ENCODE peak calls at places on chromosome 1, in seven cellular contexts. F, R, N, K, S, W and H are unnamed samples.
A peak's percentile ranks its signal among the peaks of the same experiment; 100 is the strongest.

GRCh38 chr1:30748699-30749401 is 8.7 kb downstream of the LAPTM5 start:
- DNase-seq in W (no peak), R (no peak), S (no peak), F (no peak), N (no peak), K (no peak), H (no peak)

GRCh38 chr1:108119500-108119899 is 80.6 kb downstream of the SLC25A24 start:
- DNase-seq in R (no peak), S (no peak), W (no peak), F (no peak), N (no peak), K (no peak), H (no peak)

GRCh38 chr1:178560871-178561376 is 48.0 kb downstream of the TEX35 start:
- DNase-seq in S (no peak), N (no peak), W (no peak), K (no peak), R (peak; percentile 22), F (no peak), H (no peak)

GRCh38 chr1:85599076-85599491 is 18.5 kb downstream of the CCN1 start:
- DNase-seq in W (peak; percentile 57), F (no peak), S (no peak), R (no peak), N (no peak), K (no peak), H (no peak)

GRCh38 chr1:39701092-39701460 is 9.8 kb upstream of the HPCAL4 start:
- DNase-seq in W (no peak), K (no peak), F (no peak), S (no peak), R (no peak), N (no peak), H (peak; percentile 75)

GRCh38 chr1:185916866-185917265 is 182.7 kb downstream of the HMCN1 start:
- DNase-seq in S (no peak), W (no peak), N (peak; percentile 44), F (no peak), K (no peak), R (no peak), H (no peak)

GRCh38 chr1:247548847-247549246 is at the start of gene GCSAML:
- DNase-seq in S (no peak), K (no peak), W (no peak), N (no peak), R (no peak), F (no peak), H (no peak)

GRCh38 chr1:234842726-234843641 is 233.0 kb upstream of the IRF2BP2 start:
- DNase-seq in W (peak; percentile 31), K (peak; percentile 15), N (no peak), F (no peak), S (no peak), R (no peak), H (no peak)

GRCh38 chr1:169119405-169119804 is 12.9 kb downstream of the ATP1B1 start:
- DNase-seq in W (no peak), S (no peak), F (no peak), R (no peak), N (peak; percentile 43), K (no peak), H (no peak)

GRCh38 chr1:198160946-198161614 is 4.3 kb downstream of the NEK7 start:
- DNase-seq in K (no peak), F (no peak), N (no peak), W (no peak), S (no peak), R (no peak), H (no peak)

GRCh38 chr1:207025144-207025880 is 7.2 kb downstream of the C1orf116 start:
- DNase-seq in S (no peak), N (no peak), W (no peak), F (peak; percentile 9), K (no peak), R (no peak), H (peak; percentile 72)

GRCh38 chr1:58858344-58858673 is 74.5 kb upstream of the JUN start:
- DNase-seq in K (no peak), F (no peak), N (no peak), W (no peak), S (no peak), R (no peak), H (no peak)

GRCh38 chr1:222002503-222002902 is 260.6 kb upstream of the DUSP10 start:
- DNase-seq in K (no peak), N (no peak), F (no peak), R (no peak), S (no peak), W (no peak), H (no peak)

GRCh38 chr1:6096243-6097116 is 50.8 kb downstream of the KCNAB2 start:
- DNase-seq in S (no peak), W (peak; percentile 13), R (peak; percentile 74), N (no peak), F (no peak), K (no peak), H (no peak)

GRCh38 chr1:228542981-228543380 is 55.8 kb downstream of the RNF187 start:
- DNase-seq in F (no peak), W (no peak), S (no peak), N (no peak), R (no peak), K (no peak), H (no peak)

GRCh38 chr1:36567601-36568341 is 85.1 kb upstream of the CSF3R start:
- DNase-seq in K (no peak), F (no peak), N (no peak), W (no peak), R (peak; percentile 39), S (no peak), H (no peak)

GRCh38 chr1:166693158-166693557 is 146.1 kb upstream of the POGK start:
- DNase-seq in N (no peak), S (no peak), F (no peak), R (no peak), K (no peak), W (no peak), H (no peak)

GRCh38 chr1:112833806-112834205 is 118.7 kb upstream of the PPM1J start:
- DNase-seq in R (no peak), W (no peak), F (no peak), N (no peak), K (no peak), S (no peak), H (no peak)

DNA sequence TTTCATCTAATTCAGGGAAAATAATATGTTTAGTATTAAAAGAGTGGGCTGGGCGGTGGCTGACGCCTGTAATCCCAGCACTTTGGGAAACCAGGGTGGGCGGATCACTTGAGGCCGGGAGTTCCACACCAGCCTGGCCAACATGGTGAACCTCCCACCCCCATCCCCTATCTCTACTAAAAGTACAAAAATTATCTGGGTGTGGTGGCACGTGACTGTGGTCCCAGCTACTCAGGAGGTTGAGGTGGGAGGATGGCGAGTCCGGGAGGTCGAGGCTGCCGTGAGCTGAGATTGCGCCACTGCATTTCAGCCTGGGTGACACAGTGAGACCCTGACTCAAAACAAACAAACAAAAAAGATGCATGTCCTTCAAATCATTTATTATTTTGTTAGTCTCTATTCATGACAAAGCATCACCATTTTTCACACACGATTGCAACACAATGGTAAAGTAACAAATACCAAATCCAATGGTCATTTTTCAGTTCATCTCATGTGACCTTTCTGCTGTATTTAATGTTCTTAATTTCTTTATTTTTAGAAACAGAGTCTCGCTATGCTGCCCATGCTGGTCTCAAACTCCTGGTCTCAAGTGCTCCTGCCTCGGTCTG is 1.0 kb downstream of the MSH4 start:
- DNase-seq in W (no peak), R (no peak), N (no peak), F (no peak), S (no peak), K (no peak), H (no peak)
- H3K36me3 ChIP-seq in W (peaks cover 82% of the 10 kb centered on the region), R (peaks cover 4% of the 10 kb centered on the region), N (peaks cover 31% of the 10 kb centered on the region), F (no peaks in the 10 kb centered on the region), S (peaks cover 23% of the 10 kb centered on the region), K (peaks cover 12% of the 10 kb centered on the region), H (peaks cover 26% of the 10 kb centered on the region)

GRCh38 chr1:182569939-182570610 is 19.0 kb downstream of the RNASEL start:
- DNase-seq in F (no peak), R (no peak), W (no peak), S (peak; percentile 7), N (no peak), K (no peak), H (no peak)

GRCh38 chr1:182570611-182570970 is 18.5 kb downstream of the RNASEL start:
- DNase-seq in R (no peak), N (no peak), W (no peak), K (no peak), F (no peak), S (no peak), H (no peak)

GRCh38 chr1:182574156-182574555 is 14.9 kb downstream of the RNASEL start:
- DNase-seq in W (no peak), K (no peak), S (no peak), R (no peak), F (no peak), N (no peak), H (no peak)

GRCh38 chr1:182580736-182581135 is 8.3 kb downstream of the RNASEL start:
- DNase-seq in N (no peak), R (no peak), K (no peak), W (no peak), S (no peak), F (no peak), H (no peak)

GRCh38 chr1:182575540-182576149 is 13.4 kb downstream of the RNASEL start:
- DNase-seq in W (no peak), S (no peak), F (no peak), K (no peak), R (no peak), N (peak; percentile 70), H (no peak)
- H3K36me3 ChIP-seq in W (peaks cover 39% of the 10 kb centered on the region), S (peaks cover 24% of the 10 kb centered on the region), F (no peaks in the 10 kb centered on the region), K (peaks cover 18% of the 10 kb centered on the region), R (peaks cover 10% of the 10 kb centered on the region), N (no peaks in the 10 kb centered on the region), H (peaks cover 70% of the 10 kb centered on the region)

GRCh38 chr1:43421976-43422750 is 31.6 kb downstream of the HYI start:
- DNase-seq in N (no peak), K (no peak), W (no peak), R (peak; percentile 48), F (no peak), S (no peak), H (no peak)

GRCh38 chr1:43426221-43426620 is 27.5 kb downstream of the HYI start:
- DNase-seq in S (no peak), R (peak; percentile 72), F (no peak), N (no peak), W (no peak), K (no peak), H (no peak)

GRCh38 chr1:43422995-43423671 is 30.6 kb downstream of the HYI start:
- DNase-seq in S (no peak), N (no peak), K (no peak), W (no peak), F (no peak), R (peak; percentile 52), H (no peak)

GRCh38 chr1:43425045-43425444 is 28.7 kb downstream of the HYI start:
- DNase-seq in K (no peak), F (no peak), W (no peak), R (peak; percentile 63), S (no peak), N (no peak), H (no peak)

GRCh38 chr1:43423672-43424550 is 29.8 kb downstream of the HYI start:
- DNase-seq in F (no peak), R (peak; percentile 53), S (no peak), K (no peak), N (peak; percentile 75), W (no peak), H (peak; percentile 38)
- H3K36me3 ChIP-seq in F (peaks cover 28% of the 10 kb centered on the region), R (peaks cover 28% of the 10 kb centered on the region), S (peaks cover 87% of the 10 kb centered on the region), K (peaks cover 63% of the 10 kb centered on the region), N (peaks cover 28% of the 10 kb centered on the region), W (peaks cover 93% of the 10 kb centered on the region), H (peaks cover 90% of the 10 kb centered on the region)

DNA sequence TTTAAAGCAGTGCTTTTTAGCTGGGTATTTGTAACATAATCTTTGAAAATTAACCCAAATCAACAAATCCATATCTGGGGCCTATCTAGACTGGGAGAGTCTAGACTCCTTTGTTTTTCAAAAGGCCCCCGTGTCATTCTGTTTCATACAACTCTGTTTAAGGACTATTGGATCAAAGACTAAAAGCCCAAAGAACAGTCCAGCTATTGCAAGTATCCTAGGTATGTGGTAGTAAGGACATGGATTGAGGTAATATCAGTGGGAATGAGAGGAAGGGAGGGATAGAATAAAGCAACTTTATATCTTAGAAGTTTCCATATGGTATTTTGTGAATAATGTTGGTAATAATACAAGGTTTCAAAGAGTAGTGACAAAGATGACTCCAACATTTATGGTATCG is 18.2 kb downstream of the KIF1B start:
- DNase-seq in K (no peak), N (no peak), F (no peak), W (no peak), R (no peak), S (no peak), H (no peak)
- H3K36me3 ChIP-seq in K (no peaks in the 10 kb centered on the region), N (peaks cover 2% of the 10 kb centered on the region), F (no peaks in the 10 kb centered on the region), W (peaks cover 13% of the 10 kb centered on the region), R (no peaks in the 10 kb centered on the region), S (no peaks in the 10 kb centered on the region), H (peaks cover 1% of the 10 kb centered on the region)